ENCODE peak calls at places on chromosomes 11 and 22, in ten cellular contexts. U, K, N, O, C, X, Z, T, R and S are unnamed samples.

GRCh38 chr22:49913446-49913845 is 4.8 kb downstream of the ALG12 start:
- DNase-seq in T (no peak), Z (peak; percentile 35), R (no peak), X (no peak), N (no peak), O (no peak), C (peak; percentile 17), U (no peak), K (no peak), S (no peak)

GRCh38 chr11:69425895-69426544 is 55.4 kb upstream of the LINC01488 start:
- DNase-seq in C (no peak), N (no peak), X (no peak), Z (peak; percentile 27), O (no peak), U (no peak), T (no peak), R (no peak), K (no peak), S (no peak)

GRCh38 chr11:66981976-66982578 is 7.0 kb downstream of the C11orf86 start:
- DNase-seq in Z (peak; percentile 93), X (peak; percentile 7), C (peak; percentile 91), K (peak; percentile 90), N (peak; percentile 90), R (peak; percentile 91), U (peak; percentile 85), T (peak; percentile 70), O (peak; percentile 91), S (no peak)

GRCh38 chr11:120674537-120674936 is 163.0 kb downstream of the GRIK4 start:
- DNase-seq in O (no peak), N (no peak), C (no peak), X (no peak), Z (no peak), T (no peak), U (no peak), R (peak; percentile 22), K (no peak), S (no peak)

GRCh38 chr22:27761652-27762051 is 39.9 kb downstream of the MN1 start:
- DNase-seq in O (no peak), C (no peak), Z (peak; percentile 41), U (no peak), K (no peak), R (no peak), X (no peak), N (no peak), T (no peak), S (no peak)

GRCh38 chr11:8082391-8083087 is 1.5 kb downstream of the TUB start:
- DNase-seq in X (no peak), T (no peak), R (no peak), O (no peak), C (no peak), Z (no peak), N (no peak), U (no peak), K (peak; percentile 33), S (no peak)

GRCh38 chr11:124758355-124759267 is 3.5 kb downstream of the ESAM start:
- DNase-seq in X (no peak), U (no peak), Z (peak; percentile 94), R (peak; percentile 44), N (peak; percentile 81), K (peak; percentile 90), T (no peak), O (peak; percentile 81), C (peak; percentile 78), S (peak; percentile 77)

GRCh38 chr11:2582958-2583604 is 116.7 kb downstream of the KCNQ1OT1 start:
- DNase-seq in O (no peak), T (no peak), Z (peak; percentile 60), K (peak; percentile 46), C (peak; percentile 49), U (peak; percentile 1), N (peak; percentile 14), R (no peak), X (no peak), S (peak; percentile 18)

GRCh38 chr22:36885474-36885873 is 24.7 kb downstream of the NCF4 start:
- DNase-seq in O (no peak), X (no peak), T (no peak), Z (no peak), U (no peak), N (no peak), K (no peak), C (no peak), R (no peak), S (no peak)

DNA sequence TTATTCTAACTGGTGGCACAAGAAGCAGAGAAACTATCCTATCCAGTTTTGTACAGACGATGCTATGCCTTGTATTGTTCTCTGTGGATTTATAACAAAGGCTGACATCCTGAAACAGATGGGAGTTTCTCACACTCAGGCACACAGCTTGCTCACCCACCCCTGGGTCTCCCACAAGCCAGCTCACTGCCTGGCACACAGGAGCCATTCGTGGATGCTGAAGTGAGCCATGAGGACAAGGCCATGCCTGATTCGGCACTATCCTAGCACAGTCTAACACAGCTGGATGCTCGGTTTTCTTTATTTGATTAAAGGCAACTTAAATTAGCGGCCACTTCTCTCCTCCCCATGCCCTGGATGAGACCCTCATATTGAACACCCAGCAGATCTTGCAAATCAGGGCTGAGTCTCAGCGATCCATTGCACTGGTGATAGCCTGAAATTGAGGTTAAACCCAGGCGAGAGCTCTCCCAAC is 25.7 kb upstream of the TMPRSS4 start:
- DNase-seq in C (no peak), K (no peak), U (no peak), Z (no peak), T (no peak), O (no peak), N (no peak), X (no peak), R (no peak), S (no peak)
- H3K4me1 ChIP-seq in C (no peaks in the 10 kb centered on the region), K (peaks cover 4% of the 10 kb centered on the region), U (peaks cover 15% of the 10 kb centered on the region), Z (no peaks in the 10 kb centered on the region), T (no peaks in the 10 kb centered on the region), O (no peaks in the 10 kb centered on the region), N (no peaks in the 10 kb centered on the region), X (peaks cover 24% of the 10 kb centered on the region), R (no peaks in the 10 kb centered on the region), S (no peaks in the 10 kb centered on the region)

GRCh38 chr11:126357969-126358762 is 2.7 kb downstream of the ST3GAL4 start:
- DNase-seq in C (no peak), N (no peak), T (peak; percentile 69), U (no peak), O (no peak), X (no peak), K (peak; percentile 63), R (no peak), Z (no peak), S (peak; percentile 56)
- TF ChIP-seq CTCF in C (no peak), N (no peak), T (no peak), U (no peak), O (no peak), X (no peak), K (no peak), R (no peak), Z (no peak), S (no peak)

DNA sequence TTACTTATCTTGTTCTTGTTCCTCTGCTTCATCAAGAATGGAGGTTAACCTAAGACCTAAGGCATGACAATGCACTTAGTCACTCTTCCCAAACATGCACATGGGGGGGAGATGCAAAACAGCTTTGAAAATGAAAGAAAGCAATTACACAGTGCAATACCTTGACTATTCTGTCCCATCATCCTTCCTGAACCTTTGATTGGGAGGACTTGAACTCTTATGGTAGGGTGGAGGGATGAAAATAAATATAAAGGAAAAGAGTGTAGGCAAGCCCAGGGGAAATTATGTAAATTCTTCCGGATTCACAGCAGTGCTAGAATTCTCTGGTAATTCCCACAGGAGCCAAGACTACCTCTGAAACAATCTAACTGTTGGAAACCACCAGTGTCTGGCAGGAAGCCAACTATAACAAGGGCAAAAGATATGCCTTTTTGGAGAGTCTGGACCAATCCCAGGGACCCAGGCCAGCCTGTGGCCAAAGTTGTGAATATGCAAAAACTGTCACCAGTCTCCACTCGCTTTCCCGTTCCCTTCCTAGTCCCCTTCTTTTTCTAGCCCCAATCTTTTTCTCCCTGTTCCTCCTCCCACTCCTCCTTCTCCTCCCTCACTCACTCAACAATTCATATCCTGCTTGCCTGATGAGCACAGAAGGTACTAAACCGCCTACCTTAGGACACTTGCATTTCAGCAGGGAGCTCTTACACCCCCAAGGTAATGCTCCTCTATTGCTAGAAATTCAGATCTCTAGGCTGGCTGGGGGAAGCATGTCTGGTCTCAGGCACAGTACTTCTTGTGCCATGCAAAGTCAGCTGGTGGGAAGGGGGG is 2.5 kb upstream of the RCN1 start:
- DNase-seq in O (no peak), U (peak; percentile 21), K (peak; percentile 67), Z (peak; percentile 71), X (no peak), T (peak; percentile 77), R (peak; percentile 91), N (peak; percentile 63), C (no peak), S (peak; percentile 44)
- H3K4me3 ChIP-seq in O (no peak overlapping the region), U (no peak overlapping the region), K (no peak overlapping the region), Z (no peak overlapping the region), X (no peak overlapping the region), T (no peak overlapping the region), R (peak overlapping the region; percentile 24), N (peak overlapping the region; percentile 21), C (no peak overlapping the region), S (no peak overlapping the region)

GRCh38 chr22:19114984-19115552 is 7.1 kb downstream of the DGCR2 start:
- DNase-seq in O (no peak), K (no peak), C (no peak), X (no peak), T (no peak), Z (no peak), N (no peak), U (no peak), R (no peak), S (no peak)
- H3K4me1 ChIP-seq in O (peaks cover 3% of the 10 kb centered on the region), K (peaks cover 79% of the 10 kb centered on the region), C (peaks cover 84% of the 10 kb centered on the region), X (peaks cover 94% of the 10 kb centered on the region), T (peaks cover 23% of the 10 kb centered on the region), Z (peaks cover 14% of the 10 kb centered on the region), N (peaks cover 29% of the 10 kb centered on the region), U (peaks cover 38% of the 10 kb centered on the region), R (peaks cover 6% of the 10 kb centered on the region), S (peaks cover 29% of the 10 kb centered on the region)

DNA sequence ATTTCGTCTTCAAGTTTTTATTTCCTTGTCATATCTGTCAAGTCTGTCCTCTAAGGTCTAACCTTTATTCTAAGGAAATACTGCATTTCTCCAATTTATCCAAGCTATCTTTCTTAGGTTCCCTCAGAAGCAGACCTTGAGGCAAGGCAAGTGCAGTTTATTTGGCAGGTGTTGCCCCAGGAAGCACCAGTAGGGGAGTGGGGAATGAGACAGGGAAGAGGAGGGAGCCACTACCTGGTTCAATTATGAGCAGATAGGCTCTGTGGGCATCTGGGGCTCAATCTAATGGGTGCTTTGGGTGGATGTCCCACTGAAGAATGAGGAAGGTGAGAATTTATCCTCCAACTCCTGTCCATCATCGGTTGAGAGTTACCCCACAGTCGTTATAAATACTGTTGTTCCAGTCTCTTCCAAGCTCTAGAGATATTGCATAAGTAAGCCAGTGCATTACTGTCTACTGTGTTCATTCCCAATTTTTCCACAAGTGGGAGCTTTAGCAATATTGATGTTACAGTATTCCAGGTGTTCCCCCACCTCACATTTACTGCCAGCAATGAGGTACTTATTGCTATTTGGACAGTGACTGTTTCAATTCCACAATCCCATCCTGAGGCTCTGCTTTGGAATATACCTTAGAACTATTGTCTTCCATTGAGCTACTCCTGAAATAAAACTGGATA is 154.9 kb upstream of the CEP126 start:
- DNase-seq in O (peak; percentile 27), N (no peak), U (no peak), X (no peak), Z (no peak), K (no peak), C (no peak), T (no peak), R (peak; percentile 23), S (no peak)
- TF ChIP-seq CTCF in O (peak; percentile 12), N (no peak), U (no peak), X (no peak), Z (no peak), K (no peak), C (no peak), T (no peak), R (peak; percentile 31), S (no peak)